ENCODE peak calls at places on chromosome 1, in four cellular contexts. One of them, this sample, is unnamed.

GRCh38 chr1:163774390-163774789 is 452.6 kb downstream of the NUF2 start:
- DNase-seq in germinal center: no peak
- DNase-seq in cardiac fibroblast: no peak
- DNase-seq in Right ventricle myocardium superior: no peak
- DNase-seq in this sample: no peak

GRCh38 chr1:25672763-25673409 is 56.3 kb downstream of the MAN1C1 start:
- DNase-seq in Right ventricle myocardium superior: no peak
- DNase-seq in cardiac fibroblast: no peak
- DNase-seq in germinal center: no peak
- DNase-seq in this sample: no peak

GRCh38 chr1:42002220-42002619 is 83.5 kb upstream of the HIVEP3 start:
- DNase-seq in cardiac fibroblast: no peak
- DNase-seq in germinal center: no peak
- DNase-seq in Right ventricle myocardium superior: no peak
- DNase-seq in this sample: no peak

GRCh38 chr1:161849518-161849917 is 83.4 kb downstream of the ATF6 start:
- DNase-seq in Right ventricle myocardium superior: no peak
- DNase-seq in cardiac fibroblast: peak
- DNase-seq in germinal center: no peak
- DNase-seq in this sample: no peak

GRCh38 chr1:17507916-17508315 is 31.6 kb upstream of the ARHGEF10L start:
- DNase-seq in Right ventricle myocardium superior: no peak
- DNase-seq in germinal center: no peak
- DNase-seq in cardiac fibroblast: no peak
- DNase-seq in this sample: no peak

GRCh38 chr1:46263146-46263545 is 15.6 kb downstream of the RAD54L start:
- DNase-seq in cardiac fibroblast: no peak
- DNase-seq in germinal center: no peak
- DNase-seq in Right ventricle myocardium superior: no peak
- DNase-seq in this sample: no peak

GRCh38 chr1:83692524-83693336 is 306.2 kb downstream of the TTLL7 start:
- DNase-seq in cardiac fibroblast: peak
- DNase-seq in germinal center: peak
- DNase-seq in Right ventricle myocardium superior: no peak
- DNase-seq in this sample: no peak

GRCh38 chr1:81254560-81254959 is 546.2 kb upstream of the ADGRL2 start:
- DNase-seq in germinal center: no peak
- DNase-seq in cardiac fibroblast: peak
- DNase-seq in Right ventricle myocardium superior: no peak
- DNase-seq in this sample: no peak

GRCh38 chr1:43001434-43001833 is 42.8 kb upstream of the SLC2A1 start:
- DNase-seq in cardiac fibroblast: no peak
- DNase-seq in Right ventricle myocardium superior: no peak
- DNase-seq in germinal center: no peak
- DNase-seq in this sample: no peak

GRCh38 chr1:2800664-2801045 is 838 bp downstream of the TTC34 start:
- DNase-seq in germinal center: no peak
- DNase-seq in cardiac fibroblast: no peak
- DNase-seq in Right ventricle myocardium superior: peak
- DNase-seq in this sample: peak

GRCh38 chr1:59064592-59064991 is 232.3 kb upstream of the FGGY start:
- DNase-seq in cardiac fibroblast: no peak
- DNase-seq in germinal center: no peak
- DNase-seq in Right ventricle myocardium superior: no peak
- DNase-seq in this sample: no peak

GRCh38 chr1:9345471-9345870 is 52.8 kb downstream of the SPSB1 start:
- DNase-seq in Right ventricle myocardium superior: no peak
- DNase-seq in germinal center: no peak
- DNase-seq in cardiac fibroblast: no peak
- DNase-seq in this sample: no peak

GRCh38 chr1:100440075-100440809 is 87.9 kb downstream of the CDC14A start:
- DNase-seq in Right ventricle myocardium superior: no peak
- DNase-seq in cardiac fibroblast: no peak
- DNase-seq in germinal center: no peak
- DNase-seq in this sample: no peak

GRCh38 chr1:38558476-38559179 is 300.9 kb downstream of the RRAGC start:
- DNase-seq in cardiac fibroblast: no peak
- DNase-seq in germinal center: peak
- DNase-seq in Right ventricle myocardium superior: no peak
- DNase-seq in this sample: no peak

GRCh38 chr1:28594661-28595411 is 2.8 kb downstream of the RAB42 start:
- DNase-seq in Right ventricle myocardium superior: peak
- DNase-seq in cardiac fibroblast: peak
- DNase-seq in germinal center: no peak
- DNase-seq in this sample: no peak

GRCh38 chr1:5868931-5869500 is 123.2 kb downstream of the NPHP4 start:
- DNase-seq in cardiac fibroblast: no peak
- DNase-seq in germinal center: no peak
- DNase-seq in Right ventricle myocardium superior: no peak
- DNase-seq in this sample: no peak

GRCh38 chr1:15280416-15280815 is 33.4 kb downstream of the FHAD1 start:
- DNase-seq in germinal center: no peak
- DNase-seq in Right ventricle myocardium superior: no peak
- DNase-seq in cardiac fibroblast: no peak
- DNase-seq in this sample: no peak

GRCh38 chr1:238606457-238606856 is 715.7 kb upstream of the ZP4 start:
- DNase-seq in germinal center: no peak
- DNase-seq in Right ventricle myocardium superior: no peak
- DNase-seq in cardiac fibroblast: peak
- DNase-seq in this sample: no peak

GRCh38 chr1:157198619-157199420 is 60.6 kb upstream of the ETV3 start:
- DNase-seq in cardiac fibroblast: no peak
- DNase-seq in Right ventricle myocardium superior: no peak
- DNase-seq in germinal center: no peak
- DNase-seq in this sample: no peak

GRCh38 chr1:94925561-94926364 is 1.1 kb downstream of the CNN3 start:
- DNase-seq in germinal center: peak
- DNase-seq in cardiac fibroblast: peak
- DNase-seq in Right ventricle myocardium superior: peak
- DNase-seq in this sample: peak